ENCODE peak calls at places on chromosomes 3 and 15, in eight cellular contexts. I is right cardiac atrium; U is naive thymus-derived CD4-positive, alpha-beta T cell; F is tibial artery; S is A673; G is cardiac muscle cell; V is HCT116; Q is NT2/D1. K is an unnamed sample. For H3K4me1, the result is how much of the 10 kb centered on the place peaks cover.

GRCh38 chr15:45143056-45143455 is 13.3 kb downstream of the DUOX1 start:
- DNase-seq in I (peak), U (no peak), F (no peak), S (no peak), G (no peak), V (no peak), Q (no peak), K (no peak)

GRCh38 chr15:31339558-31339895 is 12.9 kb downstream of the KLF13 start:
- DNase-seq in I (peak), U (no peak), F (no peak), S (no peak), G (no peak), V (no peak), Q (no peak), K (no peak)

GRCh38 chr15:98943609-98944111 is 63.9 kb downstream of the PGPEP1L start:
- DNase-seq in I (peak), U (no peak), F (no peak), S (no peak), G (peak), V (no peak), Q (no peak), K (peak)

GRCh38 chr3:99087277-99087676 is 185.8 kb upstream of the DCBLD2 start:
- DNase-seq in I (no peak), U (no peak), F (no peak), S (no peak), G (no peak), V (no peak), Q (no peak), K (no peak)

GRCh38 chr3:184764176-184764575 is 47.8 kb upstream of the VPS8 start:
- DNase-seq in I (peak), U (no peak), F (peak), S (no peak), G (no peak), V (no peak), Q (no peak), K (no peak)

GRCh38 chr3:94331831-94332230 is 269.0 kb downstream of the NSUN3 start:
- DNase-seq in I (no peak), U (no peak), F (no peak), S (no peak), G (no peak), V (no peak), Q (no peak), K (no peak)

GRCh38 chr15:51714162-51714561 is 23.3 kb downstream of the LYSMD2 start:
- DNase-seq in I (no peak), U (no peak), F (no peak), S (no peak), G (no peak), V (no peak), Q (no peak), K (no peak)

GRCh38 chr3:63908081-63908736 is 4.0 kb downstream of the SCAANT1 start:
- DNase-seq in I (no peak), U (no peak), F (no peak), S (no peak), G (peak), V (no peak), Q (no peak), K (no peak)

GRCh38 chr15:33411596-33412545 is 101.1 kb downstream of the RYR3 start:
- DNase-seq in I (no peak), U (no peak), F (no peak), S (no peak), G (no peak), V (no peak), Q (no peak), K (no peak)

GRCh38 chr3:133282239-133282638 is 117.6 kb upstream of the BFSP2 start:
- DNase-seq in I (no peak), U (no peak), F (no peak), S (no peak), G (no peak), V (no peak), Q (no peak), K (no peak)

GRCh38 chr3:109803274-109803673 is 465.9 kb upstream of the DPPA4 start:
- DNase-seq in I (no peak), U (no peak), F (no peak), S (no peak), G (no peak), V (peak), Q (no peak), K (no peak)

GRCh38 chr15:40928975-40929729 is at the start of gene DLL4:
- DNase-seq in I (peak), U (peak), F (no peak), S (peak), G (peak), V (peak), Q (no peak), K (peak)

GRCh38 chr3:168860592-168860991 is 764.9 kb upstream of the GOLIM4 start:
- DNase-seq in I (no peak), U (no peak), F (no peak), S (no peak), G (no peak), V (no peak), Q (no peak), K (no peak)

GRCh38 chr3:134073583-134073945 is 43.8 kb upstream of the SLCO2A1 start:
- DNase-seq in I (no peak), U (no peak), F (no peak), S (no peak), G (no peak), V (no peak), Q (no peak), K (no peak)

GRCh38 chr3:61522064-61522463 is 39.3 kb upstream of the PTPRG start:
- DNase-seq in I (no peak), U (no peak), F (no peak), S (no peak), G (no peak), V (no peak), Q (no peak), K (no peak)

GRCh38 chr15:75200765-75201608 is 695 bp upstream of the C15orf39 start:
- DNase-seq in I (peak), U (peak), F (peak), S (peak), G (no peak), V (peak), Q (no peak), K (no peak)

GRCh38 chr3:100603449-100603848 is 6.0 kb upstream of the ADGRG7 start:
- DNase-seq in I (no peak), U (no peak), F (no peak), S (peak), G (peak), V (peak), Q (peak), K (no peak)

GRCh38 chr3:9142346-9142745 is 107.1 kb downstream of the SRGAP3 start:
- DNase-seq in I (no peak), U (no peak), F (no peak), S (no peak), G (no peak), V (no peak), Q (no peak), K (no peak)

GRCh38 chr15:86164222-86164898 is 84.7 kb downstream of the AGBL1 start:
- DNase-seq in I (no peak), U (no peak), F (no peak), S (no peak), G (no peak), V (no peak), Q (no peak), K (no peak)

GRCh38 chr15:92928351-92928750 is 28.2 kb downstream of the CHD2 start:
- DNase-seq in I (no peak), U (no peak), F (no peak), S (no peak), G (no peak), V (no peak), Q (no peak), K (no peak)

GRCh38 chr15:40255033-40255432 is 16.2 kb downstream of the PAK6 start:
- DNase-seq in I (no peak), U (no peak), F (no peak), S (no peak), G (no peak), V (no peak), Q (no peak), K (no peak)

GRCh38 chr3:115790759-115791158 is 167.4 kb downstream of the GAP43 start:
- DNase-seq in I (no peak), U (no peak), F (no peak), S (peak), G (peak), V (peak), Q (no peak), K (no peak)

GRCh38 chr3:42376397-42376798 is 34.0 kb downstream of the LYZL4 start:
- DNase-seq in I (peak), U (no peak), F (no peak), S (peak), G (peak), V (peak), Q (no peak), K (peak)

GRCh38 chr15:25825215-25825614 is 37.9 kb downstream of the ATP10A start:
- DNase-seq in I (no peak), U (no peak), F (no peak), S (no peak), G (no peak), V (no peak), Q (no peak), K (no peak)

GRCh38 chr3:194961555-194961954 is 275.9 kb downstream of the FAM43A start:
- DNase-seq in I (no peak), U (no peak), F (no peak), S (no peak), G (no peak), V (no peak), Q (no peak), K (no peak)

GRCh38 chr15:28260722-28261121 is 61.3 kb downstream of the HERC2 start:
- DNase-seq in I (peak), U (no peak), F (no peak), S (no peak), G (no peak), V (no peak), Q (no peak), K (peak)

GRCh38 chr3:126621171-126621570 is 33.8 kb downstream of the TXNRD3 start:
- DNase-seq in I (peak), U (no peak), F (no peak), S (peak), G (peak), V (no peak), Q (no peak), K (peak)

GRCh38 chr3:111428301-111428700 is 113.7 kb upstream of the CD96 start:
- DNase-seq in I (no peak), U (no peak), F (no peak), S (no peak), G (no peak), V (no peak), Q (no peak), K (no peak)

GRCh38 chr15:70042553-70043214 is 55.0 kb downstream of the TLE3 start:
- DNase-seq in I (no peak), U (no peak), F (no peak), S (no peak), G (no peak), V (no peak), Q (no peak), K (no peak)
- H3K4me3 ChIP-seq in I (no peak), U (no peak), F (no peak), S (no peak), G (no peak), V (no peak), Q (no peak), K (no peak)

DNA sequence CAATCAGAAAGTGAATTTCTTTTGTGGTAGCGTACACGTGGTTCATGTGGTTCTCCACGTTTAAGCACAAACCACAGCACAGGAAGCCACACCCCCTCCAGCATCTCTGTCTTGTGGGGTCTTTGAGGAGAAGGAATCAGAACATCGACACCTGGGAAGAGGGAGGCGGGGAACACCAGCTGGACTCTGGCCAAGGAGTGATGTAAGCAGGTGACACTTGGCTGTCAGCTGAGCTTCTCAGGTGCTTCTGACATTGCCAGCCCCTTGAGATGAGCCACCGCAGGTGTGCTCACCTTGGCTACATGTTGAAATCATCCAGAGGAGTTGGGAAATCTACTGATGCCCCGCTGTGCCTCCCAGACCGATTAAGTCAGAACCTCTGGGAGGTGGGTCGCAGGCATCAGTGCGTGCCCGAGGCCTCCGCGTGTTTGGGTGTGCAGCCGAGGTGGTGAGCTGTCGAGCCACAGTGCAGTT is 85.0 kb downstream of the FAM81A start:
- DNase-seq in I (peak), U (peak), F (no peak), S (no peak), G (no peak), V (no peak), Q (no peak), K (no peak)
- H3K4me1 ChIP-seq in I (under half), U (under half), F (under half), S (under half), G (under half), V (under half), Q (under half), K (under half)

DNA sequence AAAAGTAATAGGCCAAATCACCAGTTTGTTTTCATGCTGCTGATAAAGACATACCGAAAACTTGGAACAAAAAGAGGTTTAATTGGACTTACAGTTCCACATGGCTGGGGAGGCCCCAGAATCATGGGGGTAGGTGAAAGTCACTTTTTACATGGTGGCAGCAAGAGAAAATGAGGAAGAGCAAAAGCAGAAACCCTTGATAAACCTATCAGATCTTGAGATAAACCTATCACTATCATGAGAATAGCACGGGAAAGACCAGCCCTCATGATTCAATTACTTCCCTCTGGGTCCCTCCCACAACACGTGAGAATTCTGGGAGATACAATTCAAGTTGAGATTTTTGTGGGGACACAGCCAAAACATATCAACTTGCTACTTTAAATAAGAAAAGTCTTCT is 28.9 kb downstream of the CD200R1L start:
- DNase-seq in I (no peak), U (no peak), F (no peak), S (no peak), G (no peak), V (no peak), Q (no peak), K (no peak)
- H3K4me3 ChIP-seq in I (no peak), U (no peak), F (no peak), S (no peak), G (no peak), V (no peak), Q (no peak), K (no peak)

GRCh38 chr3:159857840-159858239 is 130.8 kb upstream of the IL12A start:
- DNase-seq in I (peak), U (no peak), F (no peak), S (no peak), G (no peak), V (no peak), Q (no peak), K (peak)

GRCh38 chr3:159858650-159859049 is 130.0 kb upstream of the IL12A start:
- DNase-seq in I (no peak), U (no peak), F (no peak), S (no peak), G (no peak), V (no peak), Q (no peak), K (no peak)

GRCh38 chr3:159854500-159855124 is 134.0 kb upstream of the IL12A start:
- DNase-seq in I (peak), U (no peak), F (no peak), S (no peak), G (peak), V (peak), Q (no peak), K (no peak)

GRCh38 chr3:159855599-159856495 is 132.8 kb upstream of the IL12A start:
- DNase-seq in I (no peak), U (no peak), F (no peak), S (no peak), G (no peak), V (no peak), Q (no peak), K (no peak)

DNA sequence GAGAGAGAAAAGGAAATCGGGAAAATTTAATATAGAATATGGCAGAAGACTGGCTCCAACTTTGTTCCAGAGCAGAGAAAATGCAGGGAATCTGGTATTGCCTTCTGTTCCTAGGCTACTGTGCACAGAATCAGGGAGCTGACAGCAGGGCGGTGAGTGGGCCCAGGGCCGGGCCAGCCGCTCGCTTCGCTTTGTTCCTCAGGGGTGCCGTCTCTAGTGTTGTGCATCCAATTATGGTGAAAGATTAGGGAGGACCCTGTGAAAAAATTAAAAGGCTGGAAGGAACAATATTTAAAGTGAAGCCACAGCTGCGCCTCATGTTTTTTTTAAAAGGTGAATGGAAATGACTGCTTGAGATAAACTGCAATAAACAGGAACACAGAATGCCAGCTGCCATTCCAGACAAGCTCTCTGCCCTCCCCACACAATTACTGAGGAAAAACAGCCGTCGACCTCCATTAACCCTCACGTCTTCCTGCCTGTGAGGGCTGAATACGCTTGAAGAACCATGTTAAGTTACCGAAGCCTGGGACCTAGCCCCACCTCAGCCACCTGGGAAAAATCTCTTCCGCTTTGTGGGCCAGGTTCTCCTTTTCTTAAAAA is 132.0 kb upstream of the IL12A start:
- DNase-seq in I (peak), U (no peak), F (no peak), S (no peak), G (no peak), V (no peak), Q (no peak), K (peak)
- H3K4me1 ChIP-seq in I (under half), U (under half), F (under half), S (under half), G (half or more), V (under half), Q (under half), K (half or more)

GRCh38 chr15:89370120-89371077 is 35.8 kb upstream of the POLG start:
- DNase-seq in I (no peak), U (no peak), F (no peak), S (no peak), G (no peak), V (no peak), Q (no peak), K (no peak)
- H3K4me3 ChIP-seq in I (no peak), U (no peak), F (no peak), S (no peak), G (no peak), V (no peak), Q (peak), K (peak)